ENCODE peak calls at places on chromosomes 5 and 9, in five cellular contexts. W, I, C, L and J are unnamed samples.

GRCh38 chr9:135184661-135185459 is 97.4 kb downstream of the OLFM1 start:
- DNase-seq in C (no peak), I (no peak), L (no peak), W (no peak), J (no peak)

GRCh38 chr5:95773325-95774059 is 42.4 kb downstream of the RHOBTB3 start:
- DNase-seq in L (no peak), C (no peak), I (no peak), W (no peak), J (no peak)

GRCh38 chr5:102910240-102911226 is 155.4 kb downstream of the PAM start:
- DNase-seq in L (no peak), W (no peak), I (no peak), C (no peak), J (no peak)

GRCh38 chr5:84384604-84385575 is at the start of gene EDIL3:
- DNase-seq in L (peak), C (no peak), I (peak), W (no peak), J (peak)

GRCh38 chr9:109331353-109331752 is 10.5 kb upstream of the EPB41L4B start:
- DNase-seq in I (no peak), C (no peak), L (peak), W (no peak), J (no peak)

GRCh38 chr9:108865037-108865436 is 3.0 kb downstream of the ACTL7A start:
- DNase-seq in W (no peak), I (no peak), L (no peak), C (no peak), J (no peak)

GRCh38 chr9:22005700-22006605 is 3.2 kb downstream of the CDKN2B start:
- DNase-seq in I (no peak), C (no peak), L (no peak), W (no peak), J (peak)

GRCh38 chr5:160507181-160507811 is 85.6 kb downstream of the PTTG1 start:
- DNase-seq in W (no peak), I (no peak), L (no peak), C (no peak), J (peak)

GRCh38 chr5:43061352-43061751 is 21.2 kb upstream of the ANXA2R start:
- DNase-seq in I (no peak), C (no peak), W (no peak), L (no peak), J (no peak)
- H3K4me3 ChIP-seq in I (no peak), C (no peak), W (no peak), L (no peak), J (no peak)

DNA sequence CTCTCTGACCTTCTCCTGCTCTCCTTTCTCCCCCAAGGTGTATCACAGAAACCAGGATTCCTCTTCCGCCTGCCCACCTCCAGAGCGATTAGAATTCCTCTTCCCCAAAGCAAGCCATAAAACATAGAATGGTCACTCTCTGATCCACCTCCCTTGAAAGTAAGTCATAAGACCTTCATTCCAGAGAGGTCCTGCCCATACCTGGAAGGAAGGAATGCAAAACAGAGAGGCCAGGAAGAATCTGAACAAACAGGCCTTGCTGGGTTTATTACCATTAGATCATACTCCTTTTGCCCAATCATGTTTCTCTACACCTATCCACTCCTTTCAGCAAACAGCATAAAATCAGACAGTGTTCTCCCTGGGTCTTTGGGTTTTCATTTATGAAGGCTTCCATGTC is 21.0 kb downstream of the CDKL3 start:
- DNase-seq in W (no peak), L (no peak), C (no peak), I (no peak), J (peak)
- H3K27ac ChIP-seq in W (no peak), L (no peak), C (no peak), I (no peak), J (no peak)

GRCh38 chr9:77453857-77454647 is 194.1 kb downstream of the GNA14 start:
- DNase-seq in C (no peak), W (no peak), I (no peak), L (no peak), J (peak)
- H3K4me3 ChIP-seq in C (no peak), W (no peak), I (no peak), L (no peak), J (no peak)

DNA sequence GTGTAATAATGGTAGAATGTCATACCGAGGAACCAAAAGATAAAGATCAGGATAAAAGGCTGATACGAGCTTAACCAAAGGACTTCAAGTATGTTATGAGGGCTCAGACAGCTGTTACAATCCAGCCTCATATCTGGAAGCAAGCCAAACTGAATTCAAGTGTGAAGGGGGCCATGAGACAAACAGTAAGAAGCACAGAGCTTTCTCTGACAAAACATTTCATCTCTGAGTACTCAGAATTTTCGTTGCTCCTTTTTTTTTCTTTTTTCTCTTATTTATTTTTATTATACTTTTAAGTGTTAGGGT is 52.9 kb upstream of the CD180 start:
- DNase-seq in W (no peak), C (no peak), I (no peak), L (no peak), J (no peak)
- H3K27ac ChIP-seq in W (no peak), C (peak), I (peak), L (peak), J (no peak)

GRCh38 chr5:73314395-73315195 is 134.0 kb downstream of the FOXD1 start:
- DNase-seq in L (no peak), W (no peak), C (no peak), I (no peak), J (no peak)

GRCh38 chr5:73311291-73312110 is 137.1 kb downstream of the FOXD1 start:
- DNase-seq in W (no peak), I (peak), C (peak), L (no peak), J (peak)

GRCh38 chr5:73312872-73313510 is 135.6 kb downstream of the FOXD1 start:
- DNase-seq in W (no peak), C (no peak), L (no peak), I (no peak), J (no peak)

GRCh38 chr5:73307645-73308346 is 134.8 kb downstream of the TMEM174 start:
- DNase-seq in C (no peak), W (no peak), I (no peak), L (no peak), J (no peak)

DNA sequence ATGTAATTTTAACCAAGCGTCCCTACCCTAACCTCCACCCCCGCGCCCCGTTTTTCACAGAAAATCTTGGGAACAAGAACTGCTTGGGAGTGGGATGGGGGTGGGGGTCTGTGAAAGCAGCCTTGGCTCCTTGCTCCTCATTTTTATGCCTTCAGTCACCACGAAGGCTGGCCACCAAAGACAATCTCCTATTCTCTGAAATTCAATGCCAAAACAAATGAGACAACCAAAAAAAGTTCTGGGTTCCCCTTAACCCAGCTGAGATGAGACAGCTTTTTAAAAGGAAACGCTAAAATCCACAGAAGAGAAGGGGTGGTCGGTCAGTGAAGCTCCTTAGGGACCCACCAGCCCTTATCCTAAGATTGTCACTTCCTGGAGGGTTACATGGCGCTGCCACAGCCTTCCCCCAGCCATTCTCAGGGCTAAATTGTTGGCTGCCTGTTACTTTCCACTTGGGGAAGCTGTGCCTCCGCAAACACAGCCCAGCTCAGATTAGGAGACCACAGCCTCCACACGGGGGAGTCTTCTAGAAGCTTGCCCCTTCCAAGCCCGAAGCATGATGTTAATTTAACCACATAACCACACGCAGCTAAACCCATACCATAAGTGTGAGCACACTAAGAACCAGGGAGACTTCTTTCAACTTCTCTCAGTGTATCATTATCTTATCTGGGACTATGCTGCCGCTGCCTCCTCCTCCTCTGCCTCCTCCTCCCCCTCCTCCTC is 136.3 kb downstream of the FOXD1 start:
- DNase-seq in W (no peak), I (peak), C (no peak), L (no peak), J (no peak)
- H3K4me3 ChIP-seq in W (no peak), I (no peak), C (peak), L (no peak), J (no peak)

GRCh38 chr5:76662521-76662920 is 39.3 kb upstream of the F2RL2 start:
- DNase-seq in W (no peak), C (no peak), I (no peak), L (no peak), J (no peak)
- H3K27ac ChIP-seq in W (no peak), C (no peak), I (no peak), L (no peak), J (no peak)

GRCh38 chr9:93205896-93206575 is 22.1 kb downstream of the WNK2 start:
- DNase-seq in C (no peak), I (no peak), W (no peak), L (peak), J (no peak)
- H3K4me3 ChIP-seq in C (no peak), I (no peak), W (no peak), L (no peak), J (no peak)

GRCh38 chr9:125649315-125649714 is 57.7 kb downstream of the MAPKAP1 start:
- DNase-seq in I (peak), C (no peak), L (peak), W (no peak), J (no peak)
- H3K27ac ChIP-seq in I (no peak), C (no peak), L (peak), W (no peak), J (no peak)

GRCh38 chr5:59128646-59129290 is 545.9 kb downstream of the RAB3C start:
- DNase-seq in W (no peak), L (no peak), C (no peak), I (no peak), J (no peak)

GRCh38 chr5:59123595-59124561 is 541.0 kb downstream of the RAB3C start:
- DNase-seq in C (no peak), L (no peak), I (no peak), W (no peak), J (no peak)

GRCh38 chr5:59126665-59127354 is 543.9 kb downstream of the RAB3C start:
- DNase-seq in W (no peak), I (no peak), L (no peak), C (no peak), J (no peak)

GRCh38 chr5:59124983-59125960 is 542.4 kb downstream of the RAB3C start:
- DNase-seq in C (no peak), L (no peak), I (no peak), W (no peak), J (peak)

GRCh38 chr5:59125961-59126360 is 543.1 kb downstream of the RAB3C start:
- DNase-seq in I (no peak), W (no peak), L (no peak), C (no peak), J (no peak)
- H3K4me3 ChIP-seq in I (no peak), W (no peak), L (no peak), C (no peak), J (no peak)